ENCODE peak calls at places on chromosomes 5 and 9, in four cellular contexts. One of them, this sample, is unnamed.

GRCh38 chr5:14240366-14240765 is 97.2 kb downstream of the TRIO start:
- DNase-seq in IMR-90: peak
- DNase-seq in H9: no peak
- DNase-seq in neuronal stem cell: no peak
- DNase-seq in this sample: no peak

GRCh38 chr9:4743131-4743875 is 2.3 kb upstream of the AK3 start:
- DNase-seq in IMR-90: no peak
- DNase-seq in H9: no peak
- DNase-seq in neuronal stem cell: no peak
- DNase-seq in this sample: peak

GRCh38 chr9:125933056-125933455 is 185.9 kb downstream of the PBX3 start:
- DNase-seq in H9: no peak
- DNase-seq in neuronal stem cell: no peak
- DNase-seq in IMR-90: no peak
- DNase-seq in this sample: no peak

GRCh38 chr5:44603496-44604272 is 205.1 kb upstream of the MRPS30 start:
- DNase-seq in H9: peak
- DNase-seq in IMR-90: no peak
- DNase-seq in neuronal stem cell: no peak
- DNase-seq in this sample: no peak

GRCh38 chr9:112858625-112859147 is 32.0 kb downstream of the SLC46A2 start:
- DNase-seq in neuronal stem cell: no peak
- DNase-seq in H9: no peak
- DNase-seq in IMR-90: peak
- DNase-seq in this sample: no peak

GRCh38 chr9:76902395-76902794 is 3.5 kb downstream of the PRUNE2 start:
- DNase-seq in H9: no peak
- DNase-seq in neuronal stem cell: no peak
- DNase-seq in IMR-90: no peak
- DNase-seq in this sample: no peak

GRCh38 chr9:99299214-99300102 is 77.4 kb downstream of the SEC61B start:
- DNase-seq in neuronal stem cell: no peak
- DNase-seq in IMR-90: peak
- DNase-seq in H9: no peak
- DNase-seq in this sample: peak

GRCh38 chr5:136087961-136088871 is 44.4 kb upstream of the SMAD5 start:
- DNase-seq in H9: no peak
- DNase-seq in IMR-90: peak
- DNase-seq in neuronal stem cell: no peak
- DNase-seq in this sample: no peak

GRCh38 chr5:134122530-134122929 is 8.0 kb downstream of the TCF7 start:
- DNase-seq in neuronal stem cell: no peak
- DNase-seq in IMR-90: no peak
- DNase-seq in H9: no peak
- DNase-seq in this sample: no peak

GRCh38 chr9:1042466-1042865 is 7.7 kb upstream of the DMRT2 start:
- DNase-seq in neuronal stem cell: peak
- DNase-seq in IMR-90: no peak
- DNase-seq in H9: peak
- DNase-seq in this sample: no peak

GRCh38 chr9:75851917-75852316 is 38.6 kb upstream of the PCSK5 start:
- DNase-seq in neuronal stem cell: no peak
- DNase-seq in IMR-90: no peak
- DNase-seq in H9: no peak
- DNase-seq in this sample: no peak

GRCh38 chr5:15142458-15142857 is 270.9 kb upstream of the ANKH start:
- DNase-seq in H9: no peak
- DNase-seq in IMR-90: no peak
- DNase-seq in neuronal stem cell: no peak
- DNase-seq in this sample: no peak

GRCh38 chr5:10567781-10568321 is 4.0 kb downstream of the ANKRD33B start:
- DNase-seq in neuronal stem cell: no peak
- DNase-seq in H9: no peak
- DNase-seq in IMR-90: peak
- DNase-seq in this sample: peak

GRCh38 chr5:38450627-38451371 is 105.6 kb downstream of the LIFR start:
- DNase-seq in neuronal stem cell: no peak
- DNase-seq in IMR-90: peak
- DNase-seq in H9: no peak
- DNase-seq in this sample: no peak

GRCh38 chr5:168047669-168048111 is 243.8 kb upstream of the WWC1 start:
- DNase-seq in neuronal stem cell: no peak
- DNase-seq in IMR-90: no peak
- DNase-seq in H9: peak
- DNase-seq in this sample: no peak

GRCh38 chr5:139765409-139766217 is 30.0 kb upstream of the PSD2 start:
- DNase-seq in H9: peak
- DNase-seq in neuronal stem cell: peak
- DNase-seq in IMR-90: peak
- DNase-seq in this sample: peak

GRCh38 chr9:91495450-91495849 is 71.8 kb upstream of the NFIL3 start:
- DNase-seq in IMR-90: peak
- DNase-seq in H9: no peak
- DNase-seq in neuronal stem cell: no peak
- DNase-seq in this sample: peak

GRCh38 chr5:65588694-65589093 is 25.6 kb downstream of the PPWD1 start:
- DNase-seq in IMR-90: no peak
- DNase-seq in H9: no peak
- DNase-seq in neuronal stem cell: no peak
- DNase-seq in this sample: no peak

GRCh38 chr5:146409081-146409671 is 38.0 kb upstream of the TCERG1 start:
- DNase-seq in neuronal stem cell: peak
- DNase-seq in H9: no peak
- DNase-seq in IMR-90: peak
- DNase-seq in this sample: no peak

GRCh38 chr9:96619491-96620154 is at the start of gene CDC14B:
- DNase-seq in H9: peak
- DNase-seq in neuronal stem cell: peak
- DNase-seq in IMR-90: peak
- DNase-seq in this sample: peak

GRCh38 chr5:37717613-37718431 is 122.0 kb downstream of the GDNF start:
- DNase-seq in neuronal stem cell: no peak
- DNase-seq in IMR-90: peak
- DNase-seq in H9: no peak
- DNase-seq in this sample: peak

GRCh38 chr5:76314643-76315042 is 88.4 kb upstream of the IQGAP2 start:
- DNase-seq in neuronal stem cell: no peak
- DNase-seq in IMR-90: no peak
- DNase-seq in H9: no peak
- DNase-seq in this sample: no peak

GRCh38 chr5:121263456-121263855 is 588.2 kb upstream of the FTMT start:
- DNase-seq in IMR-90: no peak
- DNase-seq in H9: no peak
- DNase-seq in neuronal stem cell: no peak
- DNase-seq in this sample: no peak

GRCh38 chr5:35136386-35136785 is 88.6 kb upstream of the AGXT2 start:
- DNase-seq in neuronal stem cell: no peak
- DNase-seq in H9: no peak
- DNase-seq in IMR-90: peak
- DNase-seq in this sample: peak

GRCh38 chr5:318341-318897 is 3.1 kb upstream of the AHRR start:
- DNase-seq in neuronal stem cell: no peak
- DNase-seq in H9: no peak
- DNase-seq in IMR-90: peak
- DNase-seq in this sample: peak

GRCh38 chr5:94240064-94240463 is 378.3 kb downstream of the KIAA0825 start:
- DNase-seq in IMR-90: no peak
- DNase-seq in neuronal stem cell: no peak
- DNase-seq in H9: no peak
- DNase-seq in this sample: no peak

GRCh38 chr9:21415492-21416267 is 6.8 kb downstream of the IFNA8 start:
- DNase-seq in H9: no peak
- DNase-seq in neuronal stem cell: no peak
- DNase-seq in IMR-90: no peak
- DNase-seq in this sample: no peak

GRCh38 chr5:74919487-74919886 is 53.3 kb upstream of the FAM169A start:
- DNase-seq in IMR-90: peak
- DNase-seq in neuronal stem cell: peak
- DNase-seq in H9: no peak
- DNase-seq in this sample: peak

GRCh38 chr5:56481147-56481997 is 248.2 kb upstream of the ANKRD55 start:
- DNase-seq in H9: peak
- DNase-seq in neuronal stem cell: peak
- DNase-seq in IMR-90: peak
- DNase-seq in this sample: peak

GRCh38 chr9:133958756-133959155 is 33.4 kb downstream of the VAV2 start:
- DNase-seq in H9: no peak
- DNase-seq in neuronal stem cell: no peak
- DNase-seq in IMR-90: no peak
- DNase-seq in this sample: no peak

GRCh38 chr5:143796110-143796509 is 15.9 kb upstream of the HMHB1 start:
- DNase-seq in neuronal stem cell: no peak
- DNase-seq in H9: no peak
- DNase-seq in IMR-90: no peak
- DNase-seq in this sample: no peak

GRCh38 chr9:89438194-89438593 is 59.7 kb downstream of the SEMA4D start:
- DNase-seq in neuronal stem cell: no peak
- DNase-seq in IMR-90: no peak
- DNase-seq in H9: no peak
- DNase-seq in this sample: no peak

GRCh38 chr9:89436326-89436725 is 61.6 kb downstream of the SEMA4D start:
- DNase-seq in IMR-90: no peak
- DNase-seq in neuronal stem cell: no peak
- DNase-seq in H9: no peak
- DNase-seq in this sample: no peak

GRCh38 chr9:89435315-89435823 is 62.5 kb downstream of the SEMA4D start:
- DNase-seq in IMR-90: no peak
- DNase-seq in H9: peak
- DNase-seq in neuronal stem cell: peak
- DNase-seq in this sample: no peak

GRCh38 chr9:89437772-89438171 is 60.1 kb downstream of the SEMA4D start:
- DNase-seq in neuronal stem cell: no peak
- DNase-seq in IMR-90: no peak
- DNase-seq in H9: no peak
- DNase-seq in this sample: no peak

DNA sequence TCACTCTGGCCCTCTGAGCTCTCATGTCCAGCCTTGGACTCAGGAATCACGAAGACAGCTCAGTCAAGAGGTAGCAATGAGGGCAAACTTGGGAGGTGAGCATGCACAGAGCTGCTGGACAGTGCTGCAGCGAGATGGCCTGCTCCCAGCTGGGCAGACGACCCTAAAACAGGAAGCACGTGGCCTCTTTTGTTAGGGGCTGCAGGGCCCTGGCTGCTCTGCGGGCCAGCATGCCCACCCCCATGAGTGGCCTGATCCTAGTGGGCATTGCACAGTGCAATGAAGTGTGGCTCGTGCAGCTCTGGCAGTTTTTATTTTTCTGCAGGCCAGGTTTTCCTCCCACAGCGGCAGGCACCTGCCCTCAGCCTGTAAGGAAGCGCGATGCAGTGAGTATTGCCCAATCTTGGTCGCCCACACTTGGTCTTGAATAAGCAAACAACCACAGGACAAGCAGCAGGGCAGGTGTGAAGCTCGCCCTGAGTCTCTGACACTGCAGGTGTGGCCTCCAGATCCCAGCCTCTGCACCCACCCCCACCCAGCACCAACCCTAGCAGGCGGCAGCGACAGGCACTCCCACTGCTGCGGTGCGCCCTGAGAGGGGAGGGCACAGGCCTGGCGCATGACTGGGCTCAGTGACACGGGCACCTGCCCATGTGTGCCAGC is 60.8 kb downstream of the SEMA4D start:
- DNase-seq in IMR-90: no peak
- DNase-seq in neuronal stem cell: no peak
- DNase-seq in H9: no peak
- DNase-seq in this sample: no peak
- H4K91ac ChIP-seq in IMR-90: no peak
- H4K91ac ChIP-seq in neuronal stem cell: no peak
- H4K91ac ChIP-seq in H9: peak
- H4K91ac ChIP-seq in this sample: no peak

GRCh38 chr9:131700076-131700475 is 39.8 kb downstream of the RAPGEF1 start:
- DNase-seq in H9: no peak
- DNase-seq in neuronal stem cell: no peak
- DNase-seq in IMR-90: no peak
- DNase-seq in this sample: no peak

GRCh38 chr9:131697097-131697496 is 42.8 kb downstream of the RAPGEF1 start:
- DNase-seq in neuronal stem cell: no peak
- DNase-seq in H9: peak
- DNase-seq in IMR-90: peak
- DNase-seq in this sample: peak

GRCh38 chr9:131700765-131701433 is 39.0 kb downstream of the RAPGEF1 start:
- DNase-seq in neuronal stem cell: no peak
- DNase-seq in H9: no peak
- DNase-seq in IMR-90: no peak
- DNase-seq in this sample: no peak

GRCh38 chr9:131697908-131698714 is 41.8 kb downstream of the RAPGEF1 start:
- DNase-seq in neuronal stem cell: no peak
- DNase-seq in H9: peak
- DNase-seq in IMR-90: no peak
- DNase-seq in this sample: no peak

DNA sequence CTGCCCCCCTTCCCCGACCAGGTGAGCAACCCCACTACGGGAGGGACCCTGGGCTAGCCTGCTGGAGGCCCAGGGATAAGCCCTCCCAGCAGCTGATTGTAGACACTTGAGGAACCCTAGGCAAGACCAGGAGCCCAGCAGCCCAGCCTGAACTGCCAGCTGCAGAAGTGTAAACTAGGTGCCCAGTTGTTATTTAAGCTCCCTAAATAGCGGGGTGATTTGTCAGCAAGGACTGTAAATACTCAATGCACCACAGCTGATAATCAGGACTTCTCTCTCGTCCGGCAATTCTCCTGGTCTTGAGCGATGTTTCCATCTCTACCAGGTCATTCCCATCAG is 41.2 kb downstream of the RAPGEF1 start:
- DNase-seq in neuronal stem cell: no peak
- DNase-seq in IMR-90: no peak
- DNase-seq in H9: no peak
- DNase-seq in this sample: no peak
- H2BK5ac ChIP-seq in neuronal stem cell: no peak
- H2BK5ac ChIP-seq in IMR-90: no peak
- H2BK5ac ChIP-seq in H9: no peak
- H2BK5ac ChIP-seq in this sample: no peak

GRCh38 chr5:138352071-138352721 is at the start of gene KDM3B:
- DNase-seq in neuronal stem cell: peak
- DNase-seq in H9: peak
- DNase-seq in IMR-90: peak
- DNase-seq in this sample: peak

GRCh38 chr5:138354387-138354786 is 1.9 kb downstream of the KDM3B start:
- DNase-seq in neuronal stem cell: no peak
- DNase-seq in H9: no peak
- DNase-seq in IMR-90: no peak
- DNase-seq in this sample: no peak

GRCh38 chr5:138353550-138353893 is 1.0 kb downstream of the KDM3B start:
- DNase-seq in IMR-90: no peak
- DNase-seq in neuronal stem cell: no peak
- DNase-seq in H9: no peak
- DNase-seq in this sample: no peak

GRCh38 chr5:138351517-138351916 is 968 bp upstream of the KDM3B start:
- DNase-seq in neuronal stem cell: no peak
- DNase-seq in H9: no peak
- DNase-seq in IMR-90: no peak
- DNase-seq in this sample: no peak

GRCh38 chr5:138352722-138353549 is 451 bp downstream of the KDM3B start:
- DNase-seq in neuronal stem cell: peak
- DNase-seq in IMR-90: peak
- DNase-seq in H9: peak
- DNase-seq in this sample: peak
- H3K23ac ChIP-seq in neuronal stem cell: peak
- H3K23ac ChIP-seq in IMR-90: peak
- H3K23ac ChIP-seq in H9: no peak
- H3K23ac ChIP-seq in this sample: no peak

GRCh38 chr5:119078870-119079269 is 8.0 kb downstream of the DMXL1 start:
- DNase-seq in IMR-90: peak
- DNase-seq in H9: no peak
- DNase-seq in neuronal stem cell: no peak
- DNase-seq in this sample: peak
- H4K91ac ChIP-seq in IMR-90: no peak
- H4K91ac ChIP-seq in H9: peak
- H4K91ac ChIP-seq in neuronal stem cell: no peak
- H4K91ac ChIP-seq in this sample: no peak